ENCODE peak calls at places on chromosomes 4 and X, in ten cellular contexts. B is GM13976, X is posterior vena cava, Q is astrocyte of the spinal cord, W is MV-4-11, I is renal cortical epithelial cell, K is activated B cell treated with CpG ODN at 0.5 μM for 24 hours, P is T-helper 2 cell, N is left cardiac atrium, D is HuH-7.5. Y is an unnamed sample.

GRCh38 chr4:23993373-23993772 is 103.5 kb upstream of the PPARGC1A start:
- DNase-seq in P (no peak), K (no peak), Q (no peak), W (no peak), D (no peak), X (no peak), I (no peak), N (no peak), B (no peak), Y (no peak)

GRCh38 chr4:153511104-153511503 is 44.9 kb downstream of the TMEM131L start:
- DNase-seq in I (no peak), N (no peak), X (no peak), P (no peak), K (no peak), W (no peak), B (no peak), D (no peak), Q (no peak), Y (no peak)

GRCh38 chr4:121192013-121192412 is 27.9 kb upstream of the TNIP3 start:
- DNase-seq in X (no peak), D (no peak), B (no peak), N (no peak), Q (no peak), I (no peak), K (no peak), P (no peak), W (no peak), Y (peak)

GRCh38 chrX:53234484-53234883 is 9.5 kb upstream of the KDM5C start:
- DNase-seq in N (no peak), K (no peak), B (no peak), P (no peak), D (no peak), Q (no peak), X (peak), W (no peak), I (no peak), Y (no peak)

GRCh38 chr4:95392886-95393285 is 155.9 kb downstream of the UNC5C start:
- DNase-seq in B (no peak), W (no peak), K (no peak), N (no peak), Q (no peak), X (no peak), D (no peak), I (no peak), P (no peak), Y (no peak)

GRCh38 chrX:24371391-24371972 is 11.0 kb downstream of the SUPT20HL1 start:
- DNase-seq in K (peak), D (peak), W (no peak), I (peak), Q (peak), N (peak), P (peak), B (peak), X (no peak), Y (peak)

GRCh38 chr4:85744950-85745349 is 270.0 kb downstream of the ARHGAP24 start:
- DNase-seq in X (no peak), N (no peak), D (no peak), W (no peak), K (no peak), P (no peak), B (no peak), I (no peak), Q (peak), Y (peak)

GRCh38 chr4:106409901-106410889 is 41.6 kb upstream of the GIMD1 start:
- DNase-seq in I (no peak), X (no peak), D (no peak), K (no peak), P (no peak), B (no peak), N (no peak), Q (no peak), W (no peak), Y (no peak)

GRCh38 chr4:8652181-8653078 is 59.9 kb downstream of the CPZ start:
- DNase-seq in W (no peak), D (no peak), B (no peak), P (no peak), X (peak), Q (no peak), K (no peak), N (no peak), I (no peak), Y (no peak)

GRCh38 chrX:118552501-118552900 is 56.9 kb downstream of the DOCK11 start:
- DNase-seq in I (peak), N (no peak), W (peak), X (no peak), B (no peak), K (no peak), D (no peak), Q (peak), P (no peak), Y (peak)

GRCh38 chr4:24750106-24750505 is 45.3 kb upstream of the SOD3 start:
- DNase-seq in N (no peak), W (no peak), Q (no peak), K (no peak), X (no peak), P (no peak), B (no peak), I (no peak), D (no peak), Y (no peak)

GRCh38 chr4:7061815-7062214 is 6.0 kb downstream of the GRPEL1 start:
- DNase-seq in P (no peak), B (no peak), I (no peak), W (no peak), Q (no peak), K (no peak), X (no peak), D (no peak), N (no peak), Y (no peak)

GRCh38 chr4:53919605-53920004 is 144.8 kb downstream of the CHIC2 start:
- DNase-seq in I (no peak), X (no peak), Q (no peak), N (no peak), D (no peak), K (no peak), P (no peak), B (no peak), W (peak), Y (no peak)

GRCh38 chr4:39977489-39978377 is at the start of gene PDS5A:
- DNase-seq in K (peak), Q (peak), X (peak), P (peak), B (peak), N (peak), I (peak), W (peak), D (peak), Y (peak)

Y was measured in fibroblast of mammary gland.